ENCODE peak calls at places on chromosomes 13 and 19, in nine cellular contexts. One of them, this sample, is unnamed. For H3K9me3 and H3K36me3, the result is how much of the 10 kb centered on the place peaks cover.

GRCh38 chr19:18610556-18611326 is 1.9 kb upstream of the TMEM59L start:
- DNase-seq in MM.1S: no peak
- DNase-seq in fibroblast of lung: no peak
- DNase-seq in IMR-90: no peak
- DNase-seq in astrocyte: no peak
- DNase-seq in GM23248: no peak
- DNase-seq in PC-9: no peak
- DNase-seq in hepatocyte: no peak
- DNase-seq in HCT116: no peak
- DNase-seq in this sample: no peak

GRCh38 chr13:44713793-44714469 is 137.8 kb upstream of the TSC22D1 start:
- DNase-seq in fibroblast of lung: peak
- DNase-seq in hepatocyte: peak
- DNase-seq in PC-9: peak
- DNase-seq in MM.1S: no peak
- DNase-seq in astrocyte: peak
- DNase-seq in HCT116: peak
- DNase-seq in GM23248: peak
- DNase-seq in IMR-90: peak
- DNase-seq in this sample: peak

GRCh38 chr13:112056739-112057433 is 10.1 kb upstream of the SOX1 start:
- DNase-seq in hepatocyte: no peak
- DNase-seq in MM.1S: no peak
- DNase-seq in IMR-90: no peak
- DNase-seq in astrocyte: no peak
- DNase-seq in GM23248: no peak
- DNase-seq in PC-9: no peak
- DNase-seq in fibroblast of lung: no peak
- DNase-seq in HCT116: no peak
- DNase-seq in this sample: no peak

GRCh38 chr19:38557205-38557799 is 60.5 kb downstream of the MAP4K1 start:
- DNase-seq in fibroblast of lung: no peak
- DNase-seq in GM23248: no peak
- DNase-seq in PC-9: no peak
- DNase-seq in IMR-90: no peak
- DNase-seq in MM.1S: no peak
- DNase-seq in hepatocyte: no peak
- DNase-seq in HCT116: no peak
- DNase-seq in astrocyte: no peak
- DNase-seq in this sample: no peak

GRCh38 chr13:36332986-36333385 is 13.2 kb downstream of the SPART start:
- DNase-seq in GM23248: peak
- DNase-seq in HCT116: no peak
- DNase-seq in hepatocyte: no peak
- DNase-seq in IMR-90: peak
- DNase-seq in fibroblast of lung: peak
- DNase-seq in astrocyte: no peak
- DNase-seq in MM.1S: no peak
- DNase-seq in PC-9: no peak
- DNase-seq in this sample: peak

GRCh38 chr13:50914848-50915247 is 5.3 kb downstream of the RNASEH2B start:
- DNase-seq in hepatocyte: no peak
- DNase-seq in MM.1S: no peak
- DNase-seq in HCT116: no peak
- DNase-seq in fibroblast of lung: no peak
- DNase-seq in PC-9: no peak
- DNase-seq in GM23248: peak
- DNase-seq in astrocyte: peak
- DNase-seq in IMR-90: peak
- DNase-seq in this sample: peak

GRCh38 chr13:95677564-95678386 is 836 bp downstream of the DNAJC3 start:
- DNase-seq in hepatocyte: peak
- DNase-seq in astrocyte: peak
- DNase-seq in fibroblast of lung: peak
- DNase-seq in MM.1S: peak
- DNase-seq in PC-9: no peak
- DNase-seq in HCT116: no peak
- DNase-seq in GM23248: peak
- DNase-seq in IMR-90: peak
- DNase-seq in this sample: peak

GRCh38 chr13:20178156-20178555 is 14.6 kb downstream of the GJB2 start:
- DNase-seq in astrocyte: no peak
- DNase-seq in hepatocyte: no peak
- DNase-seq in MM.1S: no peak
- DNase-seq in IMR-90: no peak
- DNase-seq in GM23248: peak
- DNase-seq in PC-9: no peak
- DNase-seq in HCT116: no peak
- DNase-seq in fibroblast of lung: no peak
- DNase-seq in this sample: peak

GRCh38 chr13:41548031-41548430 is 90.7 kb downstream of the RGCC start:
- DNase-seq in MM.1S: no peak
- DNase-seq in fibroblast of lung: no peak
- DNase-seq in GM23248: peak
- DNase-seq in astrocyte: no peak
- DNase-seq in IMR-90: no peak
- DNase-seq in HCT116: no peak
- DNase-seq in hepatocyte: no peak
- DNase-seq in PC-9: no peak
- DNase-seq in this sample: no peak
- H2AFZ ChIP-seq in MM.1S: no peak
- H2AFZ ChIP-seq in fibroblast of lung: no peak
- H2AFZ ChIP-seq in GM23248: peak
- H2AFZ ChIP-seq in astrocyte: peak
- H2AFZ ChIP-seq in IMR-90: no peak
- H2AFZ ChIP-seq in HCT116: no peak
- H2AFZ ChIP-seq in hepatocyte: no peak
- H2AFZ ChIP-seq in PC-9: no peak
- H2AFZ ChIP-seq in this sample: peak

GRCh38 chr19:12350890-12351197 is 14.6 kb downstream of the ZNF442 start:
- DNase-seq in fibroblast of lung: peak
- DNase-seq in GM23248: peak
- DNase-seq in PC-9: no peak
- DNase-seq in astrocyte: no peak
- DNase-seq in HCT116: no peak
- DNase-seq in IMR-90: no peak
- DNase-seq in MM.1S: no peak
- DNase-seq in hepatocyte: no peak
- DNase-seq in this sample: no peak

GRCh38 chr19:12350185-12350889 is 15.1 kb downstream of the ZNF442 start:
- DNase-seq in GM23248: no peak
- DNase-seq in hepatocyte: no peak
- DNase-seq in HCT116: no peak
- DNase-seq in PC-9: no peak
- DNase-seq in astrocyte: no peak
- DNase-seq in MM.1S: no peak
- DNase-seq in fibroblast of lung: peak
- DNase-seq in IMR-90: no peak
- DNase-seq in this sample: no peak

GRCh38 chr19:12353375-12353774 is 12.1 kb downstream of the ZNF442 start:
- DNase-seq in astrocyte: no peak
- DNase-seq in HCT116: no peak
- DNase-seq in MM.1S: no peak
- DNase-seq in IMR-90: no peak
- DNase-seq in fibroblast of lung: no peak
- DNase-seq in GM23248: no peak
- DNase-seq in PC-9: no peak
- DNase-seq in hepatocyte: no peak
- DNase-seq in this sample: no peak
- H3K9me3 ChIP-seq in astrocyte: under half
- H3K9me3 ChIP-seq in HCT116: under half
- H3K9me3 ChIP-seq in MM.1S: under half
- H3K9me3 ChIP-seq in IMR-90: half or more
- H3K9me3 ChIP-seq in fibroblast of lung: under half
- H3K9me3 ChIP-seq in GM23248: under half
- H3K9me3 ChIP-seq in PC-9: under half
- H3K9me3 ChIP-seq in hepatocyte: under half
- H3K9me3 ChIP-seq in this sample: under half

GRCh38 chr19:50419022-50419579 is 363 bp downstream of the SPIB start:
- DNase-seq in HCT116: no peak
- DNase-seq in GM23248: no peak
- DNase-seq in astrocyte: no peak
- DNase-seq in MM.1S: no peak
- DNase-seq in hepatocyte: no peak
- DNase-seq in IMR-90: no peak
- DNase-seq in PC-9: no peak
- DNase-seq in fibroblast of lung: no peak
- DNase-seq in this sample: no peak

GRCh38 chr19:50418186-50419021 is at the start of gene SPIB:
- DNase-seq in astrocyte: no peak
- DNase-seq in PC-9: no peak
- DNase-seq in MM.1S: no peak
- DNase-seq in fibroblast of lung: no peak
- DNase-seq in IMR-90: no peak
- DNase-seq in GM23248: no peak
- DNase-seq in HCT116: no peak
- DNase-seq in hepatocyte: peak
- DNase-seq in this sample: no peak

GRCh38 chr19:50420808-50421207 is 2.1 kb downstream of the SPIB start:
- DNase-seq in fibroblast of lung: no peak
- DNase-seq in astrocyte: no peak
- DNase-seq in PC-9: no peak
- DNase-seq in MM.1S: no peak
- DNase-seq in HCT116: no peak
- DNase-seq in hepatocyte: no peak
- DNase-seq in GM23248: no peak
- DNase-seq in IMR-90: no peak
- DNase-seq in this sample: no peak

GRCh38 chr19:50419580-50420035 is 870 bp downstream of the SPIB start:
- DNase-seq in astrocyte: no peak
- DNase-seq in HCT116: no peak
- DNase-seq in PC-9: no peak
- DNase-seq in MM.1S: no peak
- DNase-seq in GM23248: no peak
- DNase-seq in hepatocyte: peak
- DNase-seq in IMR-90: no peak
- DNase-seq in fibroblast of lung: no peak
- DNase-seq in this sample: no peak

GRCh38 chr19:50420127-50420526 is 1.4 kb downstream of the SPIB start:
- DNase-seq in GM23248: no peak
- DNase-seq in hepatocyte: no peak
- DNase-seq in astrocyte: no peak
- DNase-seq in PC-9: no peak
- DNase-seq in MM.1S: no peak
- DNase-seq in fibroblast of lung: no peak
- DNase-seq in HCT116: no peak
- DNase-seq in IMR-90: no peak
- DNase-seq in this sample: no peak
- H3K36me3 ChIP-seq in GM23248: under half
- H3K36me3 ChIP-seq in hepatocyte: under half
- H3K36me3 ChIP-seq in astrocyte: under half
- H3K36me3 ChIP-seq in PC-9: under half
- H3K36me3 ChIP-seq in MM.1S: under half
- H3K36me3 ChIP-seq in fibroblast of lung: under half
- H3K36me3 ChIP-seq in HCT116: under half
- H3K36me3 ChIP-seq in IMR-90: under half
- H3K36me3 ChIP-seq in this sample: under half

GRCh38 chr19:49147923-49148682 is 7.1 kb downstream of the HRC start:
- DNase-seq in MM.1S: no peak
- DNase-seq in hepatocyte: no peak
- DNase-seq in fibroblast of lung: no peak
- DNase-seq in astrocyte: no peak
- DNase-seq in IMR-90: no peak
- DNase-seq in GM23248: no peak
- DNase-seq in HCT116: no peak
- DNase-seq in PC-9: no peak
- DNase-seq in this sample: no peak

GRCh38 chr19:49148784-49149651 is 6.2 kb downstream of the HRC start:
- DNase-seq in PC-9: peak
- DNase-seq in astrocyte: peak
- DNase-seq in GM23248: peak
- DNase-seq in hepatocyte: peak
- DNase-seq in fibroblast of lung: peak
- DNase-seq in HCT116: peak
- DNase-seq in MM.1S: peak
- DNase-seq in IMR-90: peak
- DNase-seq in this sample: peak

GRCh38 chr19:49150106-49150943 is 4.9 kb downstream of the HRC start:
- DNase-seq in GM23248: peak
- DNase-seq in hepatocyte: peak
- DNase-seq in MM.1S: peak
- DNase-seq in PC-9: peak
- DNase-seq in HCT116: peak
- DNase-seq in fibroblast of lung: peak
- DNase-seq in astrocyte: peak
- DNase-seq in IMR-90: peak
- DNase-seq in this sample: peak

GRCh38 chr19:49150944-49151243 is 4.3 kb downstream of the HRC start:
- DNase-seq in hepatocyte: no peak
- DNase-seq in PC-9: peak
- DNase-seq in MM.1S: no peak
- DNase-seq in fibroblast of lung: no peak
- DNase-seq in astrocyte: no peak
- DNase-seq in IMR-90: no peak
- DNase-seq in HCT116: no peak
- DNase-seq in GM23248: no peak
- DNase-seq in this sample: no peak

DNA sequence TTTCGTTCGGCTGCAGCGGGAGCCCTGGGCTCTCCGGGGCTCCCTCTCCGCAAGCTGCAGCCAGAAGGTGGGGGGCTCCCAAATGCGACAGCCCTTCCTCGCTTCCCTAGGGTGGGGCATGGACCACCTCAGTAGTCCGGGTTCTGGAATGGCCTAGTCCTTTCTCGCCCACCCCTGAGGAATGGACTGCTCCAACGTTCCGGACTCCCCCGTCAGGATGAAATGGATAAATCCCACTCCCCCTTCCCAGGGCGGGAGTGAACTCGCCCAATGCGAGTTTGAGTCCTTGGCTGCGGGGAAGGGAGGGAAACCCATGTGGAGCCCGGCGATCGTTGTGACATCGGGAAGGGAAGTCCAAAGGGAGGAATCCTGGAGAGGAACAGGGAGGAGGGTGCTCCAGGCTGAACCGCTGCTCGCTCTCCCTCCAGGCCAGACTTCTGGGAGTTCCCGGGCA is 5.5 kb downstream of the HRC start:
- DNase-seq in fibroblast of lung: peak
- DNase-seq in hepatocyte: peak
- DNase-seq in IMR-90: peak
- DNase-seq in HCT116: peak
- DNase-seq in MM.1S: peak
- DNase-seq in PC-9: peak
- DNase-seq in astrocyte: peak
- DNase-seq in GM23248: peak
- DNase-seq in this sample: peak
- H2AFZ ChIP-seq in fibroblast of lung: peak
- H2AFZ ChIP-seq in hepatocyte: peak
- H2AFZ ChIP-seq in IMR-90: peak
- H2AFZ ChIP-seq in HCT116: no peak
- H2AFZ ChIP-seq in MM.1S: peak
- H2AFZ ChIP-seq in PC-9: peak
- H2AFZ ChIP-seq in astrocyte: peak
- H2AFZ ChIP-seq in GM23248: peak
- H2AFZ ChIP-seq in this sample: peak

This sample was measured in mammary epithelial cell.